ENCODE peak calls at places on chromosomes 11 and 22, in five cellular contexts. L is K562, Y is sigmoid colon, G is breast epithelium, X is transverse colon. F is an unnamed sample. For H3K9me3, the result is how much of the 10 kb centered on the place peaks cover.

GRCh38 chr11:12159351-12160099 is 49.1 kb downstream of the MICAL2 start:
- DNase-seq in L (no peak), Y (peak), G (no peak), X (no peak), F (no peak)

GRCh38 chr11:63896071-63896470 is 20.9 kb downstream of the RCOR2 start:
- DNase-seq in L (no peak), Y (no peak), G (no peak), X (peak), F (no peak)

GRCh38 chr11:128157423-128158298 is 429.7 kb downstream of the ETS1 start:
- DNase-seq in L (peak), Y (no peak), G (no peak), X (peak), F (no peak)

GRCh38 chr11:134033276-134033675 is 35.6 kb upstream of the JAM3 start:
- DNase-seq in L (no peak), Y (no peak), G (no peak), X (no peak), F (no peak)

GRCh38 chr22:17472886-17473285 is 90.4 kb upstream of the SLC25A18 start:
- DNase-seq in L (no peak), Y (no peak), G (no peak), X (no peak), F (no peak)

GRCh38 chr11:102451041-102451692 is 1.4 kb downstream of the TMEM123 start:
- DNase-seq in L (no peak), Y (no peak), G (no peak), X (no peak), F (no peak)

GRCh38 chr11:30508594-30508993 is 77.6 kb downstream of the MPPED2 start:
- DNase-seq in L (no peak), Y (no peak), G (no peak), X (no peak), F (no peak)

GRCh38 chr11:122619757-122620156 is 35.8 kb upstream of the UBASH3B start:
- DNase-seq in L (no peak), Y (no peak), G (no peak), X (no peak), F (no peak)

GRCh38 chr11:65501005-65501529 is 2.2 kb downstream of the MALAT1 start:
- DNase-seq in L (peak), Y (no peak), G (no peak), X (no peak), F (no peak)

GRCh38 chr11:1893581-1894359 is 2.1 kb upstream of the PRR33 start:
- DNase-seq in L (no peak), Y (no peak), G (no peak), X (no peak), F (no peak)
- TF ChIP-seq POLR2AphosphoS5 in L (no peak), Y (no peak), G (no peak), X (no peak), F (no peak)

GRCh38 chr22:48715511-48715910 is 1112.2 kb downstream of the BRD1 start:
- DNase-seq in L (no peak), Y (no peak), G (no peak), X (no peak), F (no peak)

GRCh38 chr22:48714231-48714630 is 1113.4 kb downstream of the BRD1 start:
- DNase-seq in L (no peak), Y (peak), G (no peak), X (no peak), F (no peak)

GRCh38 chr22:48712558-48712957 is 1115.1 kb downstream of the BRD1 start:
- DNase-seq in L (no peak), Y (peak), G (no peak), X (no peak), F (no peak)

GRCh38 chr22:48711669-48712068 is 1116.0 kb downstream of the BRD1 start:
- DNase-seq in L (no peak), Y (peak), G (no peak), X (no peak), F (no peak)

DNA sequence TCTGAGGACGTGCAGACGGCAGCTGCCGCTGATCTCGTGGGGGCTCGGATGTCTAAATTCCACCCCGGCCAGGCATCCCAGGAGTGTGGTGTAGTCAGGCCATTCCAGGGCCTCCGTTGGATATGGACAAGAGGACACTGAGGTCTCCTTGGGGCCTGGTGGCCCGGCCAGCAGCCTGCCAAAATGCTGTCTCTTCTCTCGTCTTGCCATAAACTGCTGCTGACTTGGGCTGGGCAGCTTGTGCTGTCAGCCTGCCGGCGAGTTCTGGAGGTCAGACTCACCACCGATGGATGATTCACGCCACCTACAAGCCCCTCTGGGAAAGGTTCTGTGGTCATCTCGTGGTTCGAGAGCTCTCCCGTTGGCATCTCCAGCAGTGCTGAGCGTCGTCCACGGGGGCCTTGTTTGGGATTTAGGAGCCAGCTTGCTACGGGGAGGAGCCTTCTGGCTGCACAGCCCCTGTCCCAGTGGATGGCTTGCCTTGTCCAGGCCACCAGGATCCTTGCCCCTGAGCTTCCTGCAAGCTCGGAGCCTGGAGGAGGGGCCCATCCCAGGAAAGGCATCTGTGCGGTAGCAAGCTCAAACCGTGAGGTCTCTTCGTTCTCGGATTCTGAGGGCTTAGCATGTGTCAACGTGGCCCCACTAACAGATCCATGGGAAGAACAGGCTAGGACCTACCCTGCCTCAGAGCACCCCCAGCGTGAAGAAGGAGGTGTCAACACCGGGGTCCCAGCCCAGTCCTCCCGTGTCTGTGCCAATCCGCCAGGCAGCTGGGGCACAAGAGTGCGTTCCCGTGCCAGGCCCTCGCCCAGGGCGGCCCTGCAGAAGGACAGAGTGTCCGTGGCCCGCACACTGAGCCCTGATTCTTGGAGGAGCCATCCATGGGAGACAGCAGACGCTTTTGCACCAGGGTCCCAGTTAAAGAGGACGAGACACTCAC is 1114.1 kb downstream of the BRD1 start:
- DNase-seq in L (no peak), Y (peak), G (no peak), X (no peak), F (no peak)
- H3K9me3 ChIP-seq in L (under half), Y (under half), G (under half), X (under half), F (under half)

GRCh38 chr11:1759851-1760220 is 3.9 kb downstream of the CTSD start:
- DNase-seq in L (no peak), Y (no peak), G (no peak), X (no peak), F (no peak)

GRCh38 chr11:1757861-1758610 is 5.7 kb downstream of the CTSD start:
- DNase-seq in L (no peak), Y (no peak), G (no peak), X (peak), F (no peak)

GRCh38 chr11:1756791-1757771 is 6.6 kb downstream of the CTSD start:
- DNase-seq in L (no peak), Y (no peak), G (no peak), X (no peak), F (no peak)

GRCh38 chr11:1759151-1759850 is 4.4 kb downstream of the CTSD start:
- DNase-seq in L (no peak), Y (no peak), G (no peak), X (no peak), F (no peak)

GRCh38 chr11:1758611-1759150 is 5.0 kb downstream of the CTSD start:
- DNase-seq in L (no peak), Y (no peak), G (no peak), X (no peak), F (no peak)
- TF ChIP-seq POLR2AphosphoS5 in L (no peak), Y (no peak), G (no peak), X (no peak), F (no peak)

GRCh38 chr11:48307760-48308386 is 1.9 kb downstream of the OR4S1 start:
- DNase-seq in L (peak), Y (no peak), G (no peak), X (peak), F (no peak)

DNA sequence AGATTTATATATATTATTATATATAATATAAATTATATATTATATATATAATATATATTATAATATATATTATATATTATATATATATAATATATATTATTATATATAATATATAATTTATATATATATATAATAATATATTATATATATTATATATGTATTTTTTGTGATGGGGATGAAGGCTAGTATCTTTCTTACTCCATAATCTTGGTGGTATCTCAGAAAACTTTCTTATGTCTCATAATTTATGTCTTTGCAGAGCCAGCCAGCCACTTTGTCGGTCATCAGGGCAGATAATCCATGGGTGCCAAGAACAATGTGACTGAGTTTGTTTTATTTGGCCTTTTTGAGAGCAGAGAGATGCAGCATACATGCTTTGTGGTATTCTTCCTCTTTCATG is at the start of gene OR4S1:
- DNase-seq in L (no peak), Y (no peak), G (no peak), X (no peak), F (no peak)
- H3K9me3 ChIP-seq in L (under half), Y (under half), G (under half), X (under half), F (under half)

DNA sequence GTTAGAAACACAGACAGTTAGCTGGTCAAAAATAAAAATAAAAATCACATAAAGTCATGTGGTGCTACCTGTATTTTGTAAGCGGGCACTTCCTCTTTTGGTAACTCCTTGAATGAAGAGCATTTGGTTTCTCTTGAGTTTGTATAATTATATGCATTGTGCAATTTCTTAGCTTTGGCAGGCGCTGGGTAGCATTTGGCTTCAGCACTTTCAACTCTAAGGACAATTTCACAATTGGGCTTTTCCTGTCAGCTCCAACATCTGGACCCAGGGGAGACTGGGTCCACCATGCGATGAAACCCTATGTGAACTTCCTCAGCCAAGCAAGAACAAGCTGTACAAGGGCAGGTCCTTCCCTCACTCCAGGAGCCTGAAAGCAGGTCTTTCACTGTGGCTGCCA is 169.1 kb downstream of the RRAS2 start:
- DNase-seq in L (no peak), Y (peak), G (peak), X (peak), F (peak)
- TF ChIP-seq POLR2AphosphoS5 in L (no peak), Y (peak), G (peak), X (peak), F (peak)

DNA sequence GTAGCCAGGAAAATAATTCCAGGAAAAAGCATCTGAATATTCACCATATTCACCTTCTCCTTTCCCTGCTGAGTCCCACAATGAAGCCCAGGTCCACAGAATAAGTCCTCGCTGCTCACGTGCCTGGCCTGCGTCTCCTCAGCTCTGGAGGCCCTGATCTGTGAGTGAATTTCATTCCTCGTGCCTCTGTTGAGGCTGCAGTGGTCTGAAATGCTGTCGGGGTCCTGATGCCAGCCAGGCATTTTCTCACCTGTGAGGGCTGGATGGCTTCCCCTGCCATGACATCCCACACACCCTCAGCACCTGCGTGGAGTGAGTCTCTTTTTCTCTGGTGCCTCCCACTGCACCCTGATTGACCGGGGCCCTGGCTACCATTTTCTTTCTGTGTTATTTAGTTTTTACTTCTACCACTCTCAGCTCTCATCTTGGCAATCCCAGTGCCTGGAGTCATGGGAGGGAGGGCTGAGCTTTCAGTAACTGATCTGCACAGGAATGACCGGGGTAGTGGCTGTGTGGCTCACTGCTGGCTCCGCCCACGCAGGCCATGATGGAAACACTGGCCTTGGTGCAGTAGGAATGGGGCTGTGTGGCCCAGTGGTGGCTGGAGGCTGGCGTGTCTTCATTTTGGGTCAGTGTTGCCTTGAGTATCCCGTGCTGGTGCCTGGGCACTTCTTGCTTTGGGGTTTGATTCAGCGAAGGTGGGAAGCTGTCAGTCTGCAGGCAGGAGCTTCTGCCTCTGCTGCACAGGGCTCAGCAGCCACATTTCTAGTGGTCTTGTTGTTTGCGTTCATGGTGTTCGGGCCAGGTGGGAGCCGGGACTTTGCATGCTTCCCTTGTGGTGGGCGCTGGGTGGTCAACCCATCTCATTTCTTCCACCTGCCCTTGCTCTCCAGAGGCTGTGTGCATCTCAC is 807.2 kb downstream of the TBC1D22A start:
- DNase-seq in L (no peak), Y (no peak), G (no peak), X (no peak), F (no peak)
- H3K9me3 ChIP-seq in L (under half), Y (under half), G (under half), X (under half), F (under half)

GRCh38 chr22:30005213-30005857 is 74.9 kb upstream of the HORMAD2 start:
- DNase-seq in L (peak), Y (peak), G (peak), X (peak), F (no peak)
- TF ChIP-seq POLR2AphosphoS5 in L (no peak), Y (no peak), G (no peak), X (no peak), F (peak)

GRCh38 chr22:48639896-48640732 is 1187.6 kb downstream of the BRD1 start:
- DNase-seq in L (no peak), Y (no peak), G (no peak), X (no peak), F (no peak)
- H3K9me3 ChIP-seq in L (under half), Y (under half), G (under half), X (under half), F (under half)

GRCh38 chr11:132171031-132171430 is 800.6 kb downstream of the NTM start:
- DNase-seq in L (no peak), Y (no peak), G (no peak), X (no peak), F (no peak)

DNA sequence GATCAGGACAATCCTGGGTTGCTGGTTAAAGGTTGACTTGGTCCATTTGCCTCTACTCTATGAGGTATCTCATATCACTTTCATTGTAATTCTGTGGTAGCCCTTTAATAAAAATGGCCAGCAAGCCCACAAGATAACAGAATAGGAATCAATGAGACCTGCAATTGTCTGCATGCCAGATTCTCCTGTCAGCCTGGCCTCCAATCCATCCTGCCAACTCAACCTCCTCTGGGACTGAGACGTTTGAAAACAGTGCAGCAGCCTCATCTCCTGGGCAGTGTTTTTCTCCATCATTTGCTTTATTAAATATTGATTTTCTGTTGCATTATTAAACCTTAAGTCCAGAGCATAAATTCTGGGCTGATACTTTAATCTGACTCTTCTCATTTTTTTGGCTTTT is 797.9 kb downstream of the NTM start:
- DNase-seq in L (no peak), Y (no peak), G (no peak), X (no peak), F (no peak)
- TF ChIP-seq POLR2AphosphoS5 in L (no peak), Y (no peak), G (no peak), X (no peak), F (no peak)

DNA sequence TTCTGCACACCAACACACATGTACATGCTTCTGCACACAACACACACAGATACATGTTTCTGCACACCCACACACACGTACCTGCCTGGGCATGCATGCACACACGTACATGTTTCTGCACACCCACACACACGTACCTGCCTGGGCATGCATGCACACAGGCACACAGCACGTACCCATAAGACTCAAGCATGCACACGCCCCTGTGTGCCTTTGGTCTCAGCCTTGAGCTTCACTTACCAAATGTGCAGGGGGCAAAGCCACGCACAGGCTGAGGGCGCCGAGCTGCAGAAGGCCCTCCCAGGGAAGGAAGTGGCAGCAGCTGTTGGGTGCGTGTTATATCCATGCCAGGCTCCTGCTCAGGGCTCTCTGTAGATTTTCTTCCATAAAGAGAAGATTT is 34.7 kb upstream of the SMIM38 start:
- DNase-seq in L (no peak), Y (no peak), G (no peak), X (no peak), F (no peak)
- H3K9me3 ChIP-seq in L (under half), Y (under half), G (under half), X (under half), F (under half)

F was measured in esophagus muscularis mucosa.